ENCODE peak calls at places on chromosomes 2 and 18, in five cellular contexts. One of them, this sample, is unnamed.

GRCh38 chr2:85777441-85777861 is 23.7 kb downstream of the ATOH8 start:
- DNase-seq in prostate gland: no peak
- DNase-seq in GM12865: no peak
- DNase-seq in neural progenitor cell: no peak
- DNase-seq in CD4-positive, alpha-beta T cell: no peak
- DNase-seq in this sample: no peak

GRCh38 chr2:158501301-158501700 is 44.5 kb downstream of the PKP4 start:
- DNase-seq in prostate gland: no peak
- DNase-seq in GM12865: no peak
- DNase-seq in neural progenitor cell: no peak
- DNase-seq in CD4-positive, alpha-beta T cell: no peak
- DNase-seq in this sample: no peak

GRCh38 chr2:64654993-64655666 is 1.4 kb upstream of the SERTAD2 start:
- DNase-seq in prostate gland: no peak
- DNase-seq in GM12865: peak
- DNase-seq in neural progenitor cell: no peak
- DNase-seq in CD4-positive, alpha-beta T cell: no peak
- DNase-seq in this sample: no peak

GRCh38 chr2:215429424-215429823 is 6.4 kb downstream of the FN1 start:
- DNase-seq in prostate gland: no peak
- DNase-seq in GM12865: no peak
- DNase-seq in neural progenitor cell: no peak
- DNase-seq in CD4-positive, alpha-beta T cell: no peak
- DNase-seq in this sample: no peak

GRCh38 chr2:75491129-75491753 is 69.5 kb downstream of the EVA1A start:
- DNase-seq in prostate gland: no peak
- DNase-seq in GM12865: no peak
- DNase-seq in neural progenitor cell: no peak
- DNase-seq in CD4-positive, alpha-beta T cell: no peak
- DNase-seq in this sample: no peak

GRCh38 chr2:14297906-14298305 is 334.6 kb upstream of the LRATD1 start:
- DNase-seq in prostate gland: no peak
- DNase-seq in GM12865: no peak
- DNase-seq in neural progenitor cell: no peak
- DNase-seq in CD4-positive, alpha-beta T cell: no peak
- DNase-seq in this sample: no peak

GRCh38 chr2:14678754-14679153 is 46.2 kb downstream of the LRATD1 start:
- DNase-seq in prostate gland: no peak
- DNase-seq in GM12865: no peak
- DNase-seq in neural progenitor cell: no peak
- DNase-seq in CD4-positive, alpha-beta T cell: no peak
- DNase-seq in this sample: no peak

GRCh38 chr2:226098861-226099466 is 699.5 kb downstream of the NYAP2 start:
- DNase-seq in prostate gland: no peak
- DNase-seq in GM12865: no peak
- DNase-seq in neural progenitor cell: no peak
- DNase-seq in CD4-positive, alpha-beta T cell: no peak
- DNase-seq in this sample: no peak

GRCh38 chr2:228701506-228701905 is 520.0 kb upstream of the SPHKAP start:
- DNase-seq in prostate gland: no peak
- DNase-seq in GM12865: no peak
- DNase-seq in neural progenitor cell: no peak
- DNase-seq in CD4-positive, alpha-beta T cell: no peak
- DNase-seq in this sample: no peak

GRCh38 chr2:234189786-234190185 is 139.3 kb downstream of the SPP2 start:
- DNase-seq in prostate gland: no peak
- DNase-seq in GM12865: no peak
- DNase-seq in neural progenitor cell: no peak
- DNase-seq in CD4-positive, alpha-beta T cell: no peak
- DNase-seq in this sample: no peak

GRCh38 chr2:85584857-85585780 is 888 bp downstream of the VAMP5 start:
- DNase-seq in prostate gland: peak
- DNase-seq in GM12865: peak
- DNase-seq in neural progenitor cell: no peak
- DNase-seq in CD4-positive, alpha-beta T cell: peak
- DNase-seq in this sample: peak

GRCh38 chr2:6993230-6993640 is 76.0 kb downstream of the RNF144A start:
- DNase-seq in prostate gland: no peak
- DNase-seq in GM12865: no peak
- DNase-seq in neural progenitor cell: no peak
- DNase-seq in CD4-positive, alpha-beta T cell: no peak
- DNase-seq in this sample: no peak

GRCh38 chr2:212974692-212975091 is 176.7 kb downstream of the IKZF2 start:
- DNase-seq in prostate gland: no peak
- DNase-seq in GM12865: no peak
- DNase-seq in neural progenitor cell: no peak
- DNase-seq in CD4-positive, alpha-beta T cell: no peak
- DNase-seq in this sample: no peak

GRCh38 chr2:39693275-39693674 is 27.6 kb downstream of the TMEM178A start:
- DNase-seq in prostate gland: no peak
- DNase-seq in GM12865: no peak
- DNase-seq in neural progenitor cell: no peak
- DNase-seq in CD4-positive, alpha-beta T cell: no peak
- DNase-seq in this sample: no peak

GRCh38 chr2:187618813-187619212 is 64.6 kb upstream of the TFPI start:
- DNase-seq in prostate gland: no peak
- DNase-seq in GM12865: no peak
- DNase-seq in neural progenitor cell: peak
- DNase-seq in CD4-positive, alpha-beta T cell: no peak
- DNase-seq in this sample: no peak

GRCh38 chr2:184599054-184599874 is 935 bp downstream of the ZNF804A start:
- DNase-seq in prostate gland: no peak
- DNase-seq in GM12865: no peak
- DNase-seq in neural progenitor cell: no peak
- DNase-seq in CD4-positive, alpha-beta T cell: no peak
- DNase-seq in this sample: peak

GRCh38 chr2:147275943-147276342 is 568.9 kb upstream of the ACVR2A start:
- DNase-seq in prostate gland: no peak
- DNase-seq in GM12865: no peak
- DNase-seq in neural progenitor cell: peak
- DNase-seq in CD4-positive, alpha-beta T cell: no peak
- DNase-seq in this sample: no peak

GRCh38 chr18:5979971-5980457 is 84.7 kb upstream of the TMEM200C start:
- DNase-seq in prostate gland: no peak
- DNase-seq in GM12865: peak
- DNase-seq in neural progenitor cell: no peak
- DNase-seq in CD4-positive, alpha-beta T cell: no peak
- DNase-seq in this sample: no peak

GRCh38 chr18:38940863-38941531 is 1375.4 kb upstream of the CELF4 start:
- DNase-seq in prostate gland: no peak
- DNase-seq in GM12865: peak
- DNase-seq in neural progenitor cell: no peak
- DNase-seq in CD4-positive, alpha-beta T cell: peak
- DNase-seq in this sample: peak

GRCh38 chr2:1147873-1148612 is 197.4 kb downstream of the SNTG2 start:
- DNase-seq in prostate gland: no peak
- DNase-seq in GM12865: no peak
- DNase-seq in neural progenitor cell: no peak
- DNase-seq in CD4-positive, alpha-beta T cell: no peak
- DNase-seq in this sample: no peak

GRCh38 chr2:145931836-145932352 is 1412.0 kb upstream of the ZEB2 start:
- DNase-seq in prostate gland: no peak
- DNase-seq in GM12865: no peak
- DNase-seq in neural progenitor cell: no peak
- DNase-seq in CD4-positive, alpha-beta T cell: no peak
- DNase-seq in this sample: no peak

GRCh38 chr2:49045083-49045482 is 109.2 kb downstream of the FSHR start:
- DNase-seq in prostate gland: no peak
- DNase-seq in GM12865: no peak
- DNase-seq in neural progenitor cell: no peak
- DNase-seq in CD4-positive, alpha-beta T cell: no peak
- DNase-seq in this sample: no peak

GRCh38 chr2:209086761-209087160 is 337.1 kb upstream of the MAP2 start:
- DNase-seq in prostate gland: no peak
- DNase-seq in GM12865: no peak
- DNase-seq in neural progenitor cell: no peak
- DNase-seq in CD4-positive, alpha-beta T cell: no peak
- DNase-seq in this sample: no peak

GRCh38 chr2:37453024-37453423 is 108.6 kb downstream of the QPCT start:
- DNase-seq in prostate gland: no peak
- DNase-seq in GM12865: no peak
- DNase-seq in neural progenitor cell: no peak
- DNase-seq in CD4-positive, alpha-beta T cell: no peak
- DNase-seq in this sample: no peak

GRCh38 chr2:12819098-12819465 is 102.3 kb downstream of the TRIB2 start:
- DNase-seq in prostate gland: peak
- DNase-seq in GM12865: no peak
- DNase-seq in neural progenitor cell: no peak
- DNase-seq in CD4-positive, alpha-beta T cell: no peak
- DNase-seq in this sample: no peak

GRCh38 chr2:79453918-79454317 is 58.9 kb upstream of the CTNNA2 start:
- DNase-seq in prostate gland: no peak
- DNase-seq in GM12865: no peak
- DNase-seq in neural progenitor cell: peak
- DNase-seq in CD4-positive, alpha-beta T cell: no peak
- DNase-seq in this sample: no peak

GRCh38 chr2:137967042-137967441 is 2.8 kb downstream of the HNMT start:
- DNase-seq in prostate gland: no peak
- DNase-seq in GM12865: no peak
- DNase-seq in neural progenitor cell: no peak
- DNase-seq in CD4-positive, alpha-beta T cell: no peak
- DNase-seq in this sample: no peak

GRCh38 chr18:75131455-75132000 is 77.4 kb downstream of the PTGR3 start:
- DNase-seq in prostate gland: no peak
- DNase-seq in GM12865: no peak
- DNase-seq in neural progenitor cell: no peak
- DNase-seq in CD4-positive, alpha-beta T cell: no peak
- DNase-seq in this sample: no peak

DNA sequence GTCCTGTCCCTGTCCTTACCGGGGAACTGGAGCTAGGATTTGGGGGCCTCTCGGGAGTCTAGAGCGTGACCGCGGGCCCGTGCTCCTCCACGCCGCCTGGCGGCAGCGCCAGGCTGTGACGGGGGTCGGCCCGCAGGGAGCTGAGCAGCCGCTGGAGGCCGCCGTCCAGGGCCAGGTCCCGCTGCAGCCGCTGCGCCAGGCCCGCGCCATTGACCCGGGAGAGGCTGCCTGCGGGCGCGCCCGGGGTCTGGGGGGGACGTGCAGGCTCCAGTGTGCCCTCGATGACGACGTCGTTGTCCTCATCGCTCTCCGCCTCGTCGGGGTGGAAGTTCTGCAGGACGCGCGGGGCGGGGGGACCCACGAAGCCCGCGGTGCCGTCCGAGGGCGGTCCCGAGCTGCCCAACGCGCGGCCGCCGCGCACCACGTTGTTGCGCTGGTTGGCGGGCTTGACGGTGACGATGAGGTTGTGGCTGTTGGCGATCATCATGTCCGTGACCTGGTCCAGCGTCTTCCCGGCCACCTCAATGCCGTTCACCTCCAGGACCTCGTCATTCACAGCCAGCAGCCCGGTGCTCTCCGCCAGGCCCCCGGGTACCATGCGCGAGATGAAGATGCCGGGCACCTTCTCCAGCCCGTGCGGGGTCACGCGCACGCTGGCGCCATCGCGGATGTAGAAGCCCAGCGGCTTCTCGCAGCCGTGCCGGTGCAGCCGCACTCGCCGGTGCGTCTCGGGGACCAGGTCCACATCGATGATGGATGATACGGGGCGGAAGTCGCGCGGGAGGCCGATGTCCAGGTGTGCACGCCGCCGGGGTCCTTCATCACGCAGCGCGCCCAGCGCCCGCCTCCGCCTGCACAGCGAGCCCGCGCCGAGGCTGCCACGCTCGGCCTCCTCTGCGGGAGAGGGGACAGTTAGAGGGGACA is 50.9 kb downstream of the ADNP2 start:
- DNase-seq in prostate gland: no peak
- DNase-seq in GM12865: peak
- DNase-seq in neural progenitor cell: no peak
- DNase-seq in CD4-positive, alpha-beta T cell: peak
- DNase-seq in this sample: peak
- TF ChIP-seq CTCF in prostate gland: no peak
- TF ChIP-seq CTCF in GM12865: peak
- TF ChIP-seq CTCF in neural progenitor cell: no peak
- TF ChIP-seq CTCF in CD4-positive, alpha-beta T cell: peak
- TF ChIP-seq CTCF in this sample: peak

DNA sequence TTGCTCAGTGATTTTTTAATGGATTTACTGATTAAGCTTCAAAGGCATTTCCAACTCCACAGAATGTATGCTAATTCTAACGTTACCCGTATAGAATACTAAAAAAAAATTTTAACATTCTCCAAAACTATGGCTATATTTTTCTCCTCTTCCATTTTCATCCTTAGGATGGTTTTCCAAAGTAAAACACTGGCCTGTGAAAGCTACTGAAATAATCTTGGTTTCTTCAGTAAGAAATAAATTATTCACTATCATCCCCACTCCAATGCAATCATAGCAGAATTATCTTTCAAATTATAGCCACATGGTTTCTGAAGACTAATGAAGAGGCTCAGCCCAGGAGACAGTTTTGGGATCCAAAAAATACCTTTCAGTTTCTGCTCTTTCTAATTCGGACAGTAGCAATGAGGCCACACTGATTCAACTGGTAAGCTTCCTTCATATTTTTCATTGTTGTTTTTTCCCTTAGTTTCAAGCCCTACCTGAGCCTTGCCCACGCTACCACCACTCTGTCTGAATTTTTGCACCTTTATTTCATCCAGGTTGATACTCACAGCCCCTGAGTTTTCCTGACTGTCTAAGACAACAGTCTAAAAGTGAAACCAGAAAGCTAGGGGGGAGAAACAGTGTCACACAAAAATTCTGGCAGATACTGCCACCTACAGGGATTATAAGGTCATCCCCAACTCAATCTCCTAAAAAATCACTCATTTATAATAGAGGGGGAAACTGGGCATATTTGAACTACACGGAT is 887.9 kb downstream of the NRXN1 start:
- DNase-seq in prostate gland: peak
- DNase-seq in GM12865: peak
- DNase-seq in neural progenitor cell: peak
- DNase-seq in CD4-positive, alpha-beta T cell: no peak
- DNase-seq in this sample: peak
- TF ChIP-seq CTCF in prostate gland: peak
- TF ChIP-seq CTCF in GM12865: peak
- TF ChIP-seq CTCF in neural progenitor cell: peak
- TF ChIP-seq CTCF in CD4-positive, alpha-beta T cell: no peak
- TF ChIP-seq CTCF in this sample: peak

GRCh38 chr2:172788871-172789270 is 53.2 kb downstream of the RAPGEF4 start:
- DNase-seq in prostate gland: no peak
- DNase-seq in GM12865: no peak
- DNase-seq in neural progenitor cell: no peak
- DNase-seq in CD4-positive, alpha-beta T cell: no peak
- DNase-seq in this sample: no peak

GRCh38 chr2:172782506-172783090 is 47.0 kb downstream of the RAPGEF4 start:
- DNase-seq in prostate gland: no peak
- DNase-seq in GM12865: no peak
- DNase-seq in neural progenitor cell: no peak
- DNase-seq in CD4-positive, alpha-beta T cell: no peak
- DNase-seq in this sample: no peak

GRCh38 chr2:172777431-172777830 is 41.8 kb downstream of the RAPGEF4 start:
- DNase-seq in prostate gland: no peak
- DNase-seq in GM12865: no peak
- DNase-seq in neural progenitor cell: no peak
- DNase-seq in CD4-positive, alpha-beta T cell: no peak
- DNase-seq in this sample: no peak

GRCh38 chr2:172783091-172783898 is 47.6 kb downstream of the RAPGEF4 start:
- DNase-seq in prostate gland: peak
- DNase-seq in GM12865: no peak
- DNase-seq in neural progenitor cell: peak
- DNase-seq in CD4-positive, alpha-beta T cell: no peak
- DNase-seq in this sample: no peak
- TF ChIP-seq CTCF in prostate gland: no peak
- TF ChIP-seq CTCF in GM12865: no peak
- TF ChIP-seq CTCF in neural progenitor cell: peak
- TF ChIP-seq CTCF in CD4-positive, alpha-beta T cell: no peak
- TF ChIP-seq CTCF in this sample: no peak

GRCh38 chr2:9843229-9844035 is at the start of gene TAF1B:
- DNase-seq in prostate gland: peak
- DNase-seq in GM12865: peak
- DNase-seq in neural progenitor cell: peak
- DNase-seq in CD4-positive, alpha-beta T cell: peak
- DNase-seq in this sample: peak
- TF ChIP-seq CTCF in prostate gland: peak
- TF ChIP-seq CTCF in GM12865: no peak
- TF ChIP-seq CTCF in neural progenitor cell: peak
- TF ChIP-seq CTCF in CD4-positive, alpha-beta T cell: no peak
- TF ChIP-seq CTCF in this sample: peak